ENCODE peak calls at places on chromosomes 4 and X, in five cellular contexts. S is neuronal stem cell, H is H9, W is mesenchymal stem cell, K is H1. T is an unnamed sample. For H3K9me3, the result is how much of the 10 kb centered on the place peaks cover.

GRCh38 chr4:7546809-7547367 is 112.2 kb upstream of the PSAPL1 start:
- DNase-seq in S (no peak), H (no peak), W (peak), K (no peak), T (no peak)

GRCh38 chr4:138869631-138870030 is 145.9 kb upstream of the NOCT start:
- DNase-seq in S (no peak), H (no peak), W (no peak), K (no peak), T (no peak)

GRCh38 chrX:86002076-86002896 is 45.1 kb downstream of the CHM start:
- DNase-seq in S (peak), H (peak), W (peak), K (peak), T (no peak)

GRCh38 chrX:86195343-86195742 is 47.1 kb downstream of the DACH2 start:
- DNase-seq in S (no peak), H (no peak), W (no peak), K (no peak), T (no peak)

GRCh38 chrX:65072590-65072989 is 96.3 kb upstream of the ZC4H2 start:
- DNase-seq in S (no peak), H (no peak), W (no peak), K (no peak), T (no peak)

GRCh38 chr4:140027135-140027534 is 126.8 kb downstream of the MAML3 start:
- DNase-seq in S (no peak), H (no peak), W (no peak), K (no peak), T (peak)

GRCh38 chr4:125016892-125017299 is 297.9 kb upstream of the FAT4 start:
- DNase-seq in S (no peak), H (no peak), W (peak), K (no peak), T (no peak)

GRCh38 chrX:32269877-32270276 is 941.5 kb downstream of the DMD start:
- DNase-seq in S (no peak), H (no peak), W (no peak), K (no peak), T (no peak)

GRCh38 chr4:176538217-176538925 is 218.6 kb downstream of the SPCS3 start:
- DNase-seq in S (no peak), H (no peak), W (peak), K (no peak), T (no peak)

GRCh38 chr4:36349904-36350554 is 68.6 kb downstream of the DTHD1 start:
- DNase-seq in S (no peak), H (no peak), W (no peak), K (no peak), T (no peak)

GRCh38 chr4:130646886-130647285 is 1550.9 kb downstream of the C4orf33 start:
- DNase-seq in S (no peak), H (no peak), W (no peak), K (no peak), T (no peak)

GRCh38 chr4:8343051-8343966 is 73.8 kb downstream of the HTRA3 start:
- DNase-seq in S (no peak), H (no peak), W (no peak), K (no peak), T (no peak)

GRCh38 chr4:138553001-138553845 is 311.1 kb upstream of the SLC7A11 start:
- DNase-seq in S (no peak), H (no peak), W (no peak), K (no peak), T (no peak)

GRCh38 chrX:129631850-129632249 is 22.9 kb downstream of the APLN start:
- DNase-seq in S (no peak), H (no peak), W (peak), K (no peak), T (no peak)

GRCh38 chr4:140028676-140029407 is 125.1 kb downstream of the MAML3 start:
- DNase-seq in S (no peak), H (no peak), W (no peak), K (no peak), T (no peak)

GRCh38 chrX:5724123-5724522 is 504.5 kb downstream of the NLGN4X start:
- DNase-seq in S (no peak), H (no peak), W (no peak), K (no peak), T (no peak)

GRCh38 chr4:182155806-182156205 is 87.4 kb upstream of the TENM3 start:
- DNase-seq in S (no peak), H (no peak), W (no peak), K (no peak), T (no peak)

GRCh38 chr4:112312610-112313239 is 15.6 kb downstream of the ALPK1 start:
- DNase-seq in S (no peak), H (no peak), W (no peak), K (no peak), T (no peak)

GRCh38 chr4:147014946-147015345 is 69.3 kb upstream of the TTC29 start:
- DNase-seq in S (no peak), H (no peak), W (no peak), K (no peak), T (peak)

GRCh38 chrX:68735266-68735665 is 87.8 kb downstream of the STARD8 start:
- DNase-seq in S (no peak), H (no peak), W (no peak), K (no peak), T (no peak)
- H2BK12ac ChIP-seq in S (no peak), H (no peak), W (no peak), K (no peak), T (no peak)

DNA sequence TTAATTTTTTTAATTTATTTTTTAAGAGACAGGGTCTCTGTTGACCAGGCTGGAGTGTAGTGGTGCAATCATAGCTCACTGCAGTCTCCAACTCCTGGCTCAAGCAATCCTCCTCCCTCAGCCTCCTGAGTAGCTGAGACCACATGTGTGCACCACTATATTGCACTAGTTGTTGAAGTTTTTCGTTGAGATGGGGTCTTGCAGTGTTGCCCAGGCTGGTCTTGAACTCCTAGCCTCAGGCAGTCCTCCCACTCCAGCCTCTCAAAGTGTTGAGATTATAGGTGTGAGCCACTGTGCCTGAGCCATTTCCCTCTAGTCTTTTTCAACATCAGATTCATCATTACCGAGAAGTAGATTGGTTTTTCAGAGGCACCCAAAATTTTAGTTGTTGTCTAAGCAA is 165.7 kb downstream of the DCLK2 start:
- DNase-seq in S (no peak), H (no peak), W (no peak), K (no peak), T (no peak)
- H2BK5ac ChIP-seq in S (no peak), H (no peak), W (no peak), K (no peak), T (no peak)

GRCh38 chr4:304987-305680 is at the start of gene ZNF732:
- DNase-seq in S (peak), H (no peak), W (peak), K (peak), T (peak)
- H3K9me3 ChIP-seq in S (under half), H (under half), W (half or more), K (under half), T (under half)

GRCh38 chr4:126207892-126208291 is 893.1 kb downstream of the FAT4 start:
- DNase-seq in S (no peak), H (no peak), W (no peak), K (no peak), T (no peak)
- H2BK12ac ChIP-seq in S (no peak), H (no peak), W (no peak), K (no peak), T (no peak)

DNA sequence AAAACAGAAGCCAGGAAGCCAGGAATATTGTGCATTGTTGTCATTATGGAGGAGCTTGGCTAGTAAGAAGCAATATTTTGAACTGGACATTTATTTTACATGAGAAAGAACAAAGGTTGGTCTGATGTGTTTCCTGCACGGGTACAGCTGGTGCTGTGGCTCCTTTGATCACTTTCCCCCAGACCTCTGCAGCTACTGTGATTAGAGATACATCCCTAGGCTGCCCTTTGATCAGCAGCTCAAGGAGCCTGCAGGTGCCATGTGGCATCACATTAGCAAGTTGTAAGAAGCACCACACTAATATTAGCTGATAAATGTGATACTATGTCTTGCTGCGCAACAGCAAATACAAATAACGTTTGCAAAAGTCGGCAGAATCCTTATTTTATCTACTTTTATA is 2.5 kb downstream of the PDGFC start:
- DNase-seq in S (no peak), H (no peak), W (no peak), K (no peak), T (no peak)
- H2BK5ac ChIP-seq in S (no peak), H (no peak), W (peak), K (no peak), T (no peak)

DNA sequence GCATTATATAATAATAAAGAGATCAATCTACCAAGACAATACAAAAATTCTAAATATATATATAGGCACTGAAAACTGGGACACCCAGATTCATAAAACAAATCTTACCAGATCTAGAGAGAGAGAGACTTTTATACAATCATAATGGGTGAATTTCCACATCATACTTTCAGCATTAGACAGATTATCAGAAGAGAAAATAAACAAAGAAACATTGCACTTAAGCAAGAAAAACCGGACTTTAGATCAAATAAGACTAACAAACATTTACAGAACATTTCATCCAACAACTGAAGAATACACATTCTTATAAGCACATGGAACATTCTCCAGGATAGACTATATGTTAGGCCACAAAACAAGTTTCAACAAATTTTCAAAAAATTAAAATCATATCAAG is 245.1 kb downstream of the INPP4B start:
- DNase-seq in S (no peak), H (no peak), W (no peak), K (no peak), T (no peak)
- H3K9me3 ChIP-seq in S (under half), H (under half), W (under half), K (under half), T (under half)

GRCh38 chr4:143199503-143199902 is 14.8 kb downstream of the USP38 start:
- DNase-seq in S (no peak), H (no peak), W (no peak), K (no peak), T (no peak)

GRCh38 chr4:143196323-143196722 is 11.6 kb downstream of the USP38 start:
- DNase-seq in S (no peak), H (no peak), W (no peak), K (no peak), T (no peak)

GRCh38 chr4:143195581-143195980 is 10.9 kb downstream of the USP38 start:
- DNase-seq in S (no peak), H (no peak), W (no peak), K (no peak), T (no peak)
- H2BK12ac ChIP-seq in S (no peak), H (no peak), W (no peak), K (no peak), T (no peak)

GRCh38 chr4:137521053-137521452 is 11.2 kb downstream of the PCDH18 start:
- DNase-seq in S (no peak), H (no peak), W (no peak), K (no peak), T (no peak)
- H2BK5ac ChIP-seq in S (no peak), H (no peak), W (no peak), K (no peak), T (no peak)